ENCODE peak calls at places on chromosomes 3 and 15, in four cellular contexts. X is H9, W is activated B cell treated with CpG ODN at 0.5 μM for 24 hours, O is endothelial cell. A is an unnamed sample.

GRCh38 chr3:50382271-50382670 is 22.9 kb upstream of the TMEM115 start:
- DNase-seq in X (no peak), W (no peak), O (no peak), A (no peak)

GRCh38 chr3:175258763-175259162 is 399.6 kb downstream of the NAALADL2 start:
- DNase-seq in X (no peak), W (no peak), O (no peak), A (no peak)

GRCh38 chr3:141878812-141879211 is 2.4 kb downstream of the ATP1B3 start:
- DNase-seq in X (no peak), W (no peak), O (no peak), A (no peak)

GRCh38 chr3:191412764-191413163 is 48.2 kb upstream of the PYDC2 start:
- DNase-seq in X (no peak), W (no peak), O (peak; percentile 11), A (no peak)

GRCh38 chr3:5160926-5161858 is 26.3 kb upstream of the EDEM1 start:
- DNase-seq in X (no peak), W (no peak), O (no peak), A (no peak)

GRCh38 chr15:51450001-51450400 is 108.5 kb downstream of the GLDN start:
- DNase-seq in X (no peak), W (no peak), O (no peak), A (no peak)

GRCh38 chr15:96125681-96126080 is 204.8 kb upstream of the NR2F2 start:
- DNase-seq in X (no peak), W (no peak), O (no peak), A (no peak)

GRCh38 chr15:32105258-32106248 is 75.2 kb downstream of the CHRNA7 start:
- DNase-seq in X (no peak), W (no peak), O (no peak), A (no peak)

GRCh38 chr15:42507514-42507913 is 12.1 kb downstream of the SNAP23 start:
- DNase-seq in X (no peak), W (no peak), O (no peak), A (no peak)

GRCh38 chr3:36786921-36787890 is 22.9 kb upstream of the DCLK3 start:
- DNase-seq in X (no peak), W (no peak), O (no peak), A (no peak)

GRCh38 chr3:30578479-30578878 is 27.9 kb upstream of the TGFBR2 start:
- DNase-seq in X (no peak), W (no peak), O (no peak), A (no peak)

GRCh38 chr15:93180128-93180527 is 91.1 kb upstream of the RGMA start:
- DNase-seq in X (no peak), W (no peak), O (no peak), A (no peak)

GRCh38 chr3:4043867-4044575 is 244.8 kb downstream of the LRRN1 start:
- DNase-seq in X (no peak), W (no peak), O (no peak), A (no peak)

GRCh38 chr3:173128633-173129032 is 12.4 kb downstream of the SPATA16 start:
- DNase-seq in X (no peak), W (no peak), O (no peak), A (no peak)

GRCh38 chr15:88791637-88792036 is 11.6 kb upstream of the ACAN start:
- DNase-seq in X (no peak), W (no peak), O (no peak), A (no peak)

GRCh38 chr3:78848392-78849288 is 919.2 kb downstream of the ROBO1 start:
- DNase-seq in X (no peak), W (no peak), O (no peak), A (no peak)

GRCh38 chr3:9786209-9786739 is 6.0 kb downstream of the TADA3 start:
- DNase-seq in X (no peak), W (no peak), O (no peak), A (no peak)

GRCh38 chr3:9785602-9786001 is 6.7 kb downstream of the TADA3 start:
- DNase-seq in X (no peak), W (no peak), O (no peak), A (no peak)

GRCh38 chr3:9784876-9785443 is 7.3 kb downstream of the TADA3 start:
- DNase-seq in X (no peak), W (no peak), O (no peak), A (no peak)

GRCh38 chr3:9787714-9788113 is 4.6 kb downstream of the TADA3 start:
- DNase-seq in X (no peak), W (no peak), O (no peak), A (no peak)

DNA sequence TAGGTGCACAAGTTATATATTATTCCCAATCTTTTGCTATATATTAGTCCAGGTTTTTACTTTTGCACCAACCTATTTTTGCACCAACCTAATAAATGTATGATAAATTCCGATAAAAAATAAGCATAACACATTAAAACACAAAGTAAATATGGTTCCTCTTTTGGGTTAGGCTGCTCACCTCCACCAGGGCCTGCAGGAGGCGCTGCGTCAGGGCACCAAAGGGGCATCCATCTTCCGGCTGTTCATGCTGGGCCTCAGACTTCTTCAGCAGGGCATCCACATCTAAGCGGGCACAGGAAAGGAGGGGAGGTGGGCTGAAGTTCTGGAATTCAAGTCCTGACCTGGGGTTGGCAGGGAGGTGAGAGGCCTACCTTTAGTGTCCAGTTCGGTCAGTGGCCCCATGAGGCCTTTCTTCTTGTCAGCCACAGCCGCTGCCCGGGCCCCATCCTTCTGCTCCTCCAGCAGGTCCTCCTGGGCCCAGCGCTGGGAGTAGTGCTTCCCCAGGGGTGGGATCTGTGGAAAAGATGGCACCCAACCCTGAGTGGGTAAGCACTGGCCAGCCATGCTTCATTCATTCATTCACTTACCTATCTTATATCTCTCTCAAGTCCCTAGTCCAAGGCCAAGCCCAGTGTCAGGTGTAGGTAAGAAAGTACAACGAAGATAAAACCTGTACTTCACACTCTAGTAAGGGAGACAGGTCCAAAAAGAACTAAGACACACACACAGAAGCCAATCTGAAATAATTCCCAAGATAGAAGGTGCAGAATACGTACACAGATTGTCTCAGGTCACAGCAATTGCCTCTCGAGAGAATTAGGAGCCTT is 5.2 kb downstream of the TADA3 start:
- DNase-seq in X (no peak), W (no peak), O (no peak), A (no peak)
- TF ChIP-seq CTCF in X (peak; percentile 74), W (no peak), O (peak; percentile 59), A (no peak)

GRCh38 chr3:157135671-157136396 is 24.1 kb downstream of the CCNL1 start:
- DNase-seq in X (no peak), W (no peak), O (no peak), A (no peak)
- TF ChIP-seq CTCF in X (no peak), W (no peak), O (no peak), A (no peak)

DNA sequence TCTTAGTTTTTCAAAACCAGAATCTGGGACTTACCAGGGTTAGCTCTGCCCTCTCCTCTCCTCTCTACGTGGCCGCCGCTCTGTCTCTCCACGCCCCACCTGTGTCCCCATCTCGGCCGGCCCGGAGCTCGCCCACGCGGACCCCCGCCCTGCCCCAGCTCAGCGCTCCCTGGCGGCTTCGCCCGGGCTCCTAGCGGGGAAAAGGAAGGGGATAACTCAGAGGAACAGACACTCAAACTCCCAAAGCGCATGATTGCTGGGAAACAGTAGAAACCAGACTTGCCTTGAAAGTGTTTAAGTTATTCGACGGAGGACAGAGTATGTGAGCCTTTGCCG is 5.4 kb downstream of the ISL2 start:
- DNase-seq in X (peak; percentile 43), W (no peak), O (no peak), A (no peak)
- TF ChIP-seq CTCF in X (no peak), W (no peak), O (no peak), A (no peak)

GRCh38 chr3:99869621-99870020 is 52.0 kb downstream of the CMSS1 start:
- DNase-seq in X (no peak), W (no peak), O (no peak), A (no peak)
- TF ChIP-seq CTCF in X (no peak), W (no peak), O (no peak), A (no peak)

GRCh38 chr3:120355486-120355885 is 6.3 kb upstream of the LRRC58 start:
- DNase-seq in X (no peak), W (no peak), O (no peak), A (no peak)

GRCh38 chr3:120352017-120352416 is 2.9 kb upstream of the LRRC58 start:
- DNase-seq in X (no peak), W (no peak), O (no peak), A (no peak)

GRCh38 chr3:120353463-120353862 is 4.3 kb upstream of the LRRC58 start:
- DNase-seq in X (no peak), W (no peak), O (no peak), A (no peak)

GRCh38 chr3:120357807-120358206 is 8.7 kb upstream of the LRRC58 start:
- DNase-seq in X (no peak), W (no peak), O (no peak), A (no peak)
- TF ChIP-seq CTCF in X (no peak), W (no peak), O (no peak), A (no peak)

GRCh38 chr15:66237513-66238235 is 15.9 kb downstream of the MEGF11 start:
- DNase-seq in X (no peak), W (no peak), O (no peak), A (no peak)

GRCh38 chr15:66241301-66241700 is 12.2 kb downstream of the MEGF11 start:
- DNase-seq in X (no peak), W (no peak), O (no peak), A (no peak)

GRCh38 chr15:66240240-66240842 is 13.2 kb downstream of the MEGF11 start:
- DNase-seq in X (no peak), W (no peak), O (no peak), A (no peak)

GRCh38 chr15:66238318-66238717 is 15.2 kb downstream of the MEGF11 start:
- DNase-seq in X (no peak), W (no peak), O (no peak), A (no peak)

DNA sequence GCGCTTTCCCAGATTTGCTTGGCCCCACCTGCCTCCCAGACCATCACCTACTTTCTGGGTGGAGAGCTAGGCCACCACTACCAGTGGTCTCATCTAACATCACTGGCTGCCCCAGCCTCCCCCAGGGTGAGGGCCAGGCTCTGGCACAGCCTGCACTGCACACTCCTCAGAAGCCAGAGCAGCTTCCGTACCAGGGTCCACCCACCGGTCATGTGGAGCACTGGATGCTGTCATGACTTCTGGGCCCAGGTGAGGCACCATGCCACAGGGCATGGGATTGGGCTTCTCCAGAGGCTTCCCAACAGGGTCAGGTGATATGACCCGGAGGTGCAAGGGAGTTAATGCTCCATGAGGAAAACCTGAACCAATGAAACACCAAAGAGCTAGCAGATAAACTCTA is 14.0 kb downstream of the MEGF11 start:
- DNase-seq in X (no peak), W (no peak), O (no peak), A (no peak)
- TF ChIP-seq CTCF in X (no peak), W (no peak), O (no peak), A (no peak)